ENCODE peak calls at places on chromosomes 16 and 17, in nine cellular contexts. F is CD8-positive, alpha-beta memory T cell; O is heart right ventricle; W is tibial nerve; G is Panc1; P is endothelial cell of umbilical vein; M is transverse colon; J is tibial artery; Q is naive thymus-derived CD4-positive, alpha-beta T cell. B is an unnamed sample.

GRCh38 chr17:82226170-82226808 is 2.6 kb upstream of the SLC16A3 start:
- DNase-seq in G (no peak), Q (no peak), O (no peak), J (peak; percentile 64), P (no peak), W (no peak), M (no peak), F (no peak), B (no peak)

GRCh38 chr17:28973414-28973813 is 22.1 kb upstream of the PHF12 start:
- DNase-seq in Q (no peak), M (no peak), O (peak; percentile 82), W (no peak), G (no peak), F (no peak), P (no peak), J (no peak), B (peak; percentile 77)

GRCh38 chr17:62995377-62995885 is 29.4 kb downstream of the TANC2 start:
- DNase-seq in P (peak; percentile 45), Q (no peak), M (peak; percentile 29), F (no peak), J (no peak), W (no peak), O (peak; percentile 8), G (no peak), B (no peak)

GRCh38 chr16:11257131-11257938 is 1.3 kb upstream of the SOCS1 start:
- DNase-seq in J (peak; percentile 92), F (peak; percentile 40), Q (peak; percentile 43), G (no peak), O (peak; percentile 80), M (peak; percentile 86), P (peak; percentile 79), W (peak; percentile 69), B (peak; percentile 83)

GRCh38 chr17:14737984-14738651 is 437.2 kb downstream of the HS3ST3B1 start:
- DNase-seq in M (peak; percentile 49), Q (no peak), W (peak; percentile 19), G (peak; percentile 63), O (peak; percentile 4), P (no peak), J (peak; percentile 81), F (no peak), B (peak; percentile 79)

GRCh38 chr16:85187002-85187401 is 74.7 kb upstream of the CIBAR2 start:
- DNase-seq in F (no peak), G (no peak), W (no peak), P (no peak), O (no peak), Q (no peak), J (peak; percentile 86), M (no peak), B (no peak)

GRCh38 chr17:50439008-50439407 is 13.0 kb downstream of the ACSF2 start:
- DNase-seq in Q (no peak), P (no peak), F (no peak), M (no peak), J (no peak), W (no peak), O (no peak), G (no peak), B (no peak)

GRCh38 chr16:4535627-4536108 is 2.9 kb downstream of the CDIP1 start:
- DNase-seq in J (no peak), P (no peak), M (no peak), O (no peak), W (no peak), F (no peak), Q (no peak), G (no peak), B (peak; percentile 52)

GRCh38 chr17:36602030-36602737 is 801 bp downstream of the MRM1 start:
- DNase-seq in W (no peak), M (peak; percentile 32), P (peak; percentile 26), J (no peak), O (no peak), Q (no peak), G (no peak), F (no peak), B (peak; percentile 65)

GRCh38 chr16:55989569-55989907 is 114.4 kb upstream of the CES5A start:
- DNase-seq in W (no peak), O (no peak), Q (no peak), J (no peak), G (no peak), M (no peak), F (no peak), P (no peak), B (no peak)
- H3K4me1 ChIP-seq in W (no peaks in the 10 kb centered on the region), O (no peaks in the 10 kb centered on the region), Q (no peaks in the 10 kb centered on the region), J (no peaks in the 10 kb centered on the region), G (no peaks in the 10 kb centered on the region), M (no peaks in the 10 kb centered on the region), F (no peaks in the 10 kb centered on the region), P (no peaks in the 10 kb centered on the region), B (no peaks in the 10 kb centered on the region)

DNA sequence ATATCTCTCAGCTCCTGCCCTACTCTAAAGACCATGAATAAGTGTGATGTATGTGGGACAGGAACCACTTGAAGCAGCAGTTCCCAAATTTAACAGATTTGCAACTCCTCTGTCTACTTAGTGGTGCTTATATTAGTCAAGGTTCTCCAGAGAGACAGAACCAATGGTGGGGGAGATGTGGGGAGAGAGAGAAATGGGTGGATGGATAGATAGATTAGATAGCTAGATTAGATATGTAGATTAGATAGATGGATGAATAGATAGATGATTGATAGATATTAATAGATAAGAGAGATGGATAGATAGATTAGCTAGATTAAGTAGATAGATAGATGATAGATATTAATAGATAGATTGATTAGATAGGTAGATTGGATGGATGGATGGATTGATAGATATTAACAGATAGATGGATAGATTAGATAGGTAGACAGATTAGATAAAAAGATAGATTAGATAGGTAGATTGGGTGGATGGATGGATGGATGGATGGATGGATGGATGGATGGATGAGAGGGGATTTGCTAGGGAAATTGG is 154.0 kb upstream of the NOL11 start:
- DNase-seq in W (no peak), J (no peak), O (no peak), M (no peak), P (no peak), Q (no peak), G (no peak), F (no peak), B (no peak)
- H3K36me3 ChIP-seq in W (no peaks in the 10 kb centered on the region), J (no peaks in the 10 kb centered on the region), O (no peaks in the 10 kb centered on the region), M (no peaks in the 10 kb centered on the region), P (no peaks in the 10 kb centered on the region), Q (peaks cover 11% of the 10 kb centered on the region), G (no peaks in the 10 kb centered on the region), F (peaks cover 4% of the 10 kb centered on the region), B (no peaks in the 10 kb centered on the region)

DNA sequence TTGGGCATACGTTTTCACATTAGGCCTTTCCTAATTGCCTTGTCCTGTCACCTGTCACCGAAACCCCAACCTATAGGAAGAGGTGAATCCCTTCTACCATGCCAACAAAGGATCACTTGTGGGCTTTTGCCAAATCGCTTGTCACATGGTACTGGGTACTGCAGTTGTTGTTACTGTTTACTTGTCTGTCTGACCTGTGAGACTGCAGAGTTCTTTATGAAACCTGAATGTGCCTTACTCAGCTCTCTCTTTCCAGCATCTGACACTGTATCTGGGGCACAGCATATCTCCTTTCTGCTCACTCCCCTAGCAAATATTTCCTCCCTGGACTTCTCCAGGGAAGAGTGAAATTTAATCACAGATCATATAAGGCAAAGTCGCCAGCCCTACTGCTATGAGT is 1272.4 kb downstream of the CDH8 start:
- DNase-seq in F (no peak), J (no peak), O (no peak), M (no peak), W (no peak), P (no peak), G (no peak), Q (no peak), B (no peak)
- H3K27ac ChIP-seq in F (no peak overlapping the region), J (no peak overlapping the region), O (no peak overlapping the region), M (no peak overlapping the region), W (no peak overlapping the region), P (no peak overlapping the region), G (no peak overlapping the region), Q (no peak overlapping the region), B (no peak overlapping the region)

DNA sequence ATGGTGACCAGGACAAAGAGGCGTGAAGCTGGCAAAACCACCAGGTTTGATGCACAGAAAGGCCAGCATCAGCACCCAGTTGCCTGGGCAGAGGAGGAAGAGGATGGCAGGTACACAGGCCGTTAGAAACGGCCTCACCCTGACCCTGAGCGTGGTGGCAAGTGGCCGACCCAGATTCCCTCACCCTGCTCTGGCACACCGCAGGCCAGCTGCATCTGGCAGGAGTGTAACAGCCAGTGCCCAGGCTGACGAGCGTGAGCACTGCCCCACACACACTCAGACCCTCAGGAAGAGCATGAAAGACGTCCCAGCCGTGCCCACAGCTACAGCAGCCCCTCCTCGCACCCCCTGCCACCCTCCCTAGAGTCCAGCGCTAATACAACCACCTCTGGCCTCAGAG is 82.0 kb downstream of the ANKRD11 start:
- DNase-seq in Q (no peak), P (no peak), O (peak; percentile 36), G (no peak), F (no peak), W (no peak), J (no peak), M (no peak), B (no peak)
- H3K4me1 ChIP-seq in Q (peaks cover 87% of the 10 kb centered on the region), P (peaks cover 46% of the 10 kb centered on the region), O (peaks cover 73% of the 10 kb centered on the region), G (peaks cover 75% of the 10 kb centered on the region), F (peaks cover 98% of the 10 kb centered on the region), W (peaks cover 86% of the 10 kb centered on the region), J (peaks cover 80% of the 10 kb centered on the region), M (peaks cover 44% of the 10 kb centered on the region), B (peaks cover 75% of the 10 kb centered on the region)

GRCh38 chr17:75668489-75668888 is 1.4 kb downstream of the SAP30BP start:
- DNase-seq in F (no peak), P (no peak), W (no peak), O (no peak), Q (no peak), G (no peak), M (no peak), J (no peak), B (no peak)
- H3K36me3 ChIP-seq in F (peaks cover 28% of the 10 kb centered on the region), P (peaks cover 24% of the 10 kb centered on the region), W (no peaks in the 10 kb centered on the region), O (peaks cover 51% of the 10 kb centered on the region), Q (peaks cover 58% of the 10 kb centered on the region), G (peaks cover 35% of the 10 kb centered on the region), M (peaks cover 20% of the 10 kb centered on the region), J (peaks cover 45% of the 10 kb centered on the region), B (peaks cover 51% of the 10 kb centered on the region)

GRCh38 chr16:57862698-57863433 is 60.6 kb upstream of the KIFC3 start:
- DNase-seq in J (no peak), W (no peak), G (no peak), M (peak; percentile 24), F (no peak), Q (no peak), P (no peak), O (no peak), B (no peak)

GRCh38 chr16:57863434-57864160 is 61.3 kb upstream of the KIFC3 start:
- DNase-seq in P (peak; percentile 76), G (peak; percentile 42), M (peak; percentile 59), J (peak; percentile 73), W (peak; percentile 35), F (no peak), O (peak; percentile 75), Q (no peak), B (peak; percentile 71)

GRCh38 chr16:57855188-57855587 is 52.9 kb upstream of the KIFC3 start:
- DNase-seq in M (no peak), Q (no peak), J (no peak), P (no peak), O (no peak), G (no peak), W (no peak), F (no peak), B (no peak)

GRCh38 chr16:57858635-57859034 is 56.3 kb upstream of the KIFC3 start:
- DNase-seq in W (no peak), Q (no peak), F (no peak), M (no peak), O (no peak), P (no peak), J (no peak), G (no peak), B (no peak)

GRCh38 chr16:57859331-57859730 is 57.0 kb upstream of the KIFC3 start:
- DNase-seq in M (no peak), J (no peak), P (peak; percentile 31), W (no peak), O (no peak), Q (no peak), G (no peak), F (no peak), B (no peak)
- H3K27ac ChIP-seq in M (no peak overlapping the region), J (no peak overlapping the region), P (no peak overlapping the region), W (peak overlapping the region; percentile 0), O (no peak overlapping the region), Q (no peak overlapping the region), G (no peak overlapping the region), F (no peak overlapping the region), B (no peak overlapping the region)

GRCh38 chr16:330746-331145 is 21.8 kb downstream of the AXIN1 start:
- DNase-seq in G (no peak), O (no peak), J (no peak), F (no peak), P (no peak), Q (no peak), M (no peak), W (no peak), B (no peak)
- H3K4me1 ChIP-seq in G (peaks cover 44% of the 10 kb centered on the region), O (peaks cover 12% of the 10 kb centered on the region), J (peaks cover 24% of the 10 kb centered on the region), F (peaks cover 52% of the 10 kb centered on the region), P (peaks cover 12% of the 10 kb centered on the region), Q (peaks cover 39% of the 10 kb centered on the region), M (peaks cover 19% of the 10 kb centered on the region), W (peaks cover 28% of the 10 kb centered on the region), B (peaks cover 35% of the 10 kb centered on the region)

B was measured in upper lobe of right lung.